ENCODE peak calls at places on chromosomes 1 and 21, in seven cellular contexts. O, F, U, R, B, C and P are unnamed samples.

GRCh38 chr1:245062906-245063305 is 91.9 kb upstream of the KIF26B start:
- DNase-seq in U (no peak), R (peak; percentile 10), O (no peak), F (no peak), B (no peak), C (no peak), P (no peak)

GRCh38 chr1:55284856-55285255 is 69.7 kb upstream of the USP24 start:
- DNase-seq in F (no peak), R (no peak), B (no peak), O (no peak), C (no peak), U (no peak), P (peak; percentile 42)

GRCh38 chr1:37423810-37424209 is 50.6 kb upstream of the ZC3H12A start:
- DNase-seq in C (no peak), F (no peak), U (no peak), O (no peak), B (no peak), R (no peak), P (no peak)

GRCh38 chr1:155698382-155699038 is 9.6 kb downstream of the DAP3 start:
- DNase-seq in F (no peak), R (no peak), U (no peak), B (no peak), C (no peak), O (peak; percentile 28), P (no peak)

GRCh38 chr1:10773376-10773775 is 23.1 kb downstream of the CASZ1 start:
- DNase-seq in R (no peak), O (no peak), U (no peak), B (no peak), F (no peak), C (peak; percentile 7), P (no peak)

GRCh38 chr1:58155418-58156123 is 391.0 kb downstream of the OMA1 start:
- DNase-seq in F (no peak), C (no peak), O (no peak), B (no peak), R (peak; percentile 24), U (no peak), P (no peak)

GRCh38 chr21:40635336-40635735 is 211.6 kb downstream of the DSCAM start:
- DNase-seq in R (no peak), O (no peak), U (no peak), B (no peak), C (no peak), F (no peak), P (no peak)

GRCh38 chr1:167455786-167456446 is 62.4 kb downstream of the CD247 start:
- DNase-seq in R (no peak), O (no peak), C (no peak), F (peak; percentile 70), U (no peak), B (no peak), P (no peak)

GRCh38 chr1:202957733-202958543 is at the start of gene ADIPOR1:
- DNase-seq in U (peak; percentile 89), R (peak; percentile 97), O (peak; percentile 86), C (peak; percentile 91), F (peak; percentile 99), B (peak; percentile 89), P (peak; percentile 98)

GRCh38 chr21:25837545-25838263 is 102.9 kb downstream of the GABPA start:
- DNase-seq in R (no peak), U (no peak), O (peak; percentile 78), C (no peak), B (no peak), F (no peak), P (no peak)

GRCh38 chr1:10755977-10756521 is 40.4 kb downstream of the CASZ1 start:
- DNase-seq in R (no peak), B (peak; percentile 36), O (peak; percentile 85), U (peak; percentile 44), C (peak; percentile 65), F (no peak), P (peak; percentile 93)

GRCh38 chr1:20108724-20109123 is 10.6 kb downstream of the PLA2G2D start:
- DNase-seq in C (no peak), F (no peak), B (no peak), R (no peak), U (no peak), O (no peak), P (no peak)

GRCh38 chr1:79129914-79130313 is 123.4 kb upstream of the ADGRL4 start:
- DNase-seq in B (no peak), O (no peak), R (no peak), F (no peak), U (no peak), C (no peak), P (no peak)

GRCh38 chr21:45634511-45635183 is 8.9 kb upstream of the PCBP3 start:
- DNase-seq in O (no peak), B (no peak), U (no peak), F (peak; percentile 34), R (no peak), C (no peak), P (no peak)

GRCh38 chr1:154453577-154454352 is 48.3 kb upstream of the TDRD10 start:
- DNase-seq in R (no peak), F (no peak), B (no peak), U (no peak), C (no peak), O (peak; percentile 72), P (no peak)